ENCODE peak calls at places on chromosomes 1 and 21, in four cellular contexts. B is GM23248, R is fibroblast of lung, U is endothelial cell of umbilical vein. H is an unnamed sample.

GRCh38 chr1:94755675-94756074 is 64.5 kb upstream of the SLC44A3 start:
- DNase-seq in B (peak; percentile 90), U (peak; percentile 38), R (peak; percentile 98), H (peak; percentile 97)

GRCh38 chr1:53278294-53278693 is 40.0 kb upstream of the MAGOH start:
- DNase-seq in R (peak; percentile 25), U (peak; percentile 36), B (peak; percentile 59), H (no peak)

GRCh38 chr1:32892368-32893197 is 6.3 kb downstream of the HPCA start:
- DNase-seq in B (peak; percentile 57), U (no peak), R (peak; percentile 22), H (no peak)

GRCh38 chr1:63329621-63330330 is 7.4 kb downstream of the FOXD3 start:
- DNase-seq in B (no peak), R (no peak), U (no peak), H (no peak)

GRCh38 chr21:31470896-31471694 is 127.0 kb upstream of the TIAM1 start:
- DNase-seq in B (no peak), U (no peak), R (no peak), H (no peak)

GRCh38 chr1:107250169-107250568 is 109.3 kb downstream of the NTNG1 start:
- DNase-seq in U (no peak), B (no peak), R (no peak), H (peak; percentile 53)

GRCh38 chr1:119467857-119468666 is 38.9 kb upstream of the HSD3B1 start:
- DNase-seq in B (no peak), U (no peak), R (no peak), H (no peak)

GRCh38 chr1:48960304-48960703 is 183.6 kb upstream of the BEND5 start:
- DNase-seq in U (no peak), B (peak; percentile 36), R (no peak), H (no peak)

GRCh38 chr1:158071106-158071505 is 77.7 kb downstream of the KIRREL1 start:
- DNase-seq in R (no peak), U (no peak), B (peak; percentile 29), H (peak; percentile 40)

GRCh38 chr1:48206371-48206770 is 16.1 kb upstream of the SLC5A9 start:
- DNase-seq in U (no peak), B (no peak), R (no peak), H (no peak)

GRCh38 chr1:221521686-221522085 is 220.2 kb downstream of the DUSP10 start:
- DNase-seq in B (no peak), U (no peak), R (no peak), H (no peak)

DNA sequence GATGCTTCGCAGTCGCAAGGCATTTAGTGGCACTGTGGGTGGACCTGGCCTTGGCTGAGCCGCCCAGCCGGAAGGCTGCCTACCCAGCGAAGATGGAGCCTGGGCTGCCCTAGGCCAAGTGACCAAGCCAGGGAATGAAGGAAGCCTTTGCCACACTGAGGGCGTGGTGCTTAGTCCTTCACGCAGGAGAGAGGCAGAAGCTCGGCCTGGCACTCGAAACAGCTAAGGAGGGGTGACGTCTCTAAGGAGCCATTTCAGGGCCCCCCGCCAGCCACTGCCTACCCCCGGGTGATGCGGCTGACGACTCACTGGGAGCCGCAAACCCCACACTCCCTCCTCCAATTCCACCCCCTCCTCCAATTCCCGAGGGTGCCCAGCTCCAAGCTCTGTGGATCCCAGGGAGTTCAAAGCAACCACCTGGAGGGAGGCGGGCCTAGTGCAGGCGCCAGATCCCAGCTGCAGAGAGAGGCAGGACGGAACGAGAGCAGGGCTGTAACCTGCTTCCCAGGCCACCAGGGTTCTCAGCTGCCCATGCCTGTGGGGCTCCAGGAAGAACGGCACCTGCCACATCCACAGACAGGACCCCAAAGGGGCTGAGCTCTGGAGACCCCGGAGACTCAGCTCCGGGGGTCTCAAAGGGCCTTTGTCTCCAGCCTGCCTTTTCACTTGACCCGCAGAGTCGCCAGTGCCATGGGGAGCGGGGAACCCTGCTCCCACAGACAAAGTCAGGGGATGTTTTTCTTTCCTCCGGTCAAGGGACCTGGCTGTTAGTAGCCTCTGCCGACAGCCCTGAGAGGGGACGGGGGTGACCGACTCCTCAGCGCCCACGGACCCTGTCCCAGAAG is 75.8 kb downstream of the ARHGEF16 start:
- DNase-seq in R (no peak), U (peak; percentile 14), B (peak; percentile 70), H (no peak)
- H3K4me3 ChIP-seq in R (peak overlapping the region; percentile 55), U (peak overlapping the region; percentile 77), B (peak overlapping the region; percentile 73), H (peak overlapping the region; percentile 58)

DNA sequence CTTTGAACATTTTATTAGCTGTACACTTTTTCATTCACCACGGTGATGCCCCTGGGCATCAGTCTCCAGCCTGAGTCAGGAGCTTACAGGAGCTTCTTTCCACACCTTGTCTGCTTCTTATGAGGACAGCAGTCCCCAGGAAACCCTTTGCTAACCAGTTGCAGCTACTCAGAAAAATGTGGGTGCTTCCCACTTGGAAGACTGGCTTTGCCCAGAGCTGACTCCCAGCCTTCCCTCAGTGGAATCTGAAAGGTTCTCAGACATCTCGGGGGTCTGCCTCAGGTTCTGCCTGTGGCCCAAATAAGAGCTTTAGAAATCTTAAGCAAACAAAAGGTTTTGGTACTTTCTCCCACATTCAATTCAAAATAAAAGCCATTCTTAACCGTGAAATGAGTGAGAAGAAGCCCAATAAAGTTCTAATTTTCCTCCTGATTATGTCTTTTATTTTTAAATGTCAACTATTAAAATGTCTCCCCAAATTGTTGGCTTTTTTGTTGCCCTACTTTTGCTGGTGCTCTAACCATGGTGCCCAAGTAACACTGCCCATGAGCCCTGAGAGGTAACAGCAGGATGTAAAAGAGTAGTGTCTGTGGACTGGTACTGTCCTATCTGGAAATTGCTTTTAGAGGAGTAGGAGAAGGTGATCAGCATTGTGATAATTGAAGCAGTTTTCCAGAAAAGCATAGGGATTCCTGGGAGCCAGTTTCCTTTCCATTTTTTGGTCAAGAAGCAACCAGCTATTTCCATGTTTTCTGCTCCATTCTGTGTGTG is 5.6 kb downstream of the C1orf53 start:
- DNase-seq in B (no peak), R (no peak), U (no peak), H (no peak)
- TF ChIP-seq EZH2 in B (no peak), R (peak; percentile 16), U (no peak), H (no peak)

GRCh38 chr1:35188578-35189392 is 4.2 kb downstream of the SFPQ start:
- DNase-seq in B (no peak), R (no peak), U (no peak), H (no peak)

GRCh38 chr1:35192056-35192852 is 691 bp downstream of the SFPQ start:
- DNase-seq in R (peak; percentile 74), U (peak; percentile 77), B (peak; percentile 94), H (peak; percentile 42)

GRCh38 chr1:35191429-35192055 is 1.4 kb downstream of the SFPQ start:
- DNase-seq in B (no peak), U (no peak), R (no peak), H (no peak)

GRCh38 chr1:35192853-35193664 is at the start of gene SFPQ:
- DNase-seq in B (peak; percentile 99), R (peak; percentile 100), U (peak; percentile 99), H (peak; percentile 98)

DNA sequence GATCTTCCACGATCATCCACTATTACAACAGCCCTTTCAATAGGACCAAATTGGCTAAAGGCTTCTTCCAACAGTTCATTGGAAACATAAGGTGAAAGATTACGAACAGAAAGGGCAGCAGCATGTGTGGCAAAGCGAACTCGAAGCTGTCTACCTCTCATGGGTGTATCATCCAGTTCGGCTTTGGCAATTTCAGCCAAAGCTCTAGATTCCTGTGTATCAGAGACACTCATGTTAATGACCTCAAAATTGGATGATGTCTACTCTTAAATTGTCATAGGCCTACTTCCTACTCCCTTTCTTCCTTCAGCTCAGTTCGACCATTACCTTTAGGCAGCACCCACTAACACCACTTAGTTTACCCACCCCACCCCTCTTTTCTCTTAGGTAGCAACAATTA is 2.2 kb downstream of the SFPQ start:
- DNase-seq in R (no peak), U (no peak), B (peak; percentile 75), H (no peak)
- H3K36me3 ChIP-seq in R (peaks cover 11% of the 10 kb centered on the region), U (peaks cover 35% of the 10 kb centered on the region), B (peaks cover 60% of the 10 kb centered on the region), H (peaks cover 57% of the 10 kb centered on the region)

GRCh38 chr1:84598418-84598817 is 24.2 kb upstream of the CTBS start:
- DNase-seq in U (no peak), R (peak; percentile 37), B (peak; percentile 42), H (peak; percentile 80)
- H3K4me3 ChIP-seq in U (no peak overlapping the region), R (no peak overlapping the region), B (peak overlapping the region; percentile 56), H (peak overlapping the region; percentile 39)

DNA sequence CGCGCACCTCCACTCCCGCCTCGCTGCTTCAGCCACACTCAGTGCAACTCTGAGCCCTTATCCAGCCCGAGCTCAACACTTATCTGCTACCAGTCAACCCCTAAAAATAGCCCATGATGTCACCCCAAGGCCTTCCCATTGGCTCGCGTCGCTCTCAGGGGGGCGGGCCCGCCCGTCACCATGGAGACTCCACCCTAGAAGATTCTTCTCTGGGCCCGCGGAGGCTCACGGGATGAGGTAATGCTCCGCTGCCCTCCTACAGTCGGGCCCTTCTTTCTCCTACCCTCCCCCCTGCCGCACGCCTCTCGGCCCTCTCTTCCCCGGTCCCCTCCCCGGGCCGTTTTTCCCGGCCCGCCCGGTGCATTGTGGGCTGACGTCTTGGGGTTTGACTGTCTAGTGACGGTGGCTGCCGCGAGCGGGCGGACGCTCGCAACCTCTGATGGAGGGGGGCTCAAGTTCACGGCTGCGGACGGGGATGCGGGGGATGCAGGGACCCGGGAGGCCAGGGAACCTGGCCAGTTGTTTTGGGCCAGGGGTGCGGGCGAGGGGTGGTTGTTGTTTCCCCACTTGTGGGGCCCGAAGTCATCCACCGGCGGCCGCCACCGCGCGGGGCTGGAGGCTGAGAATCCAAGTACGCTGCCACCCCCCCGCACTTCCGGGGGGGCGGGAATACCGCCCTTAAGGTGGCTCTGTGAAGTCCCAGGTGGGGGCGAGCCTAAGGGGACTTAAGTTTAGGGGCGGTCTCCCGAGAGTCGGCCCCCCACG is at the start of gene JUN:
- DNase-seq in B (peak; percentile 100), R (peak; percentile 100), U (peak; percentile 100), H (peak; percentile 98)
- TF ChIP-seq EZH2 in B (no peak), R (no peak), U (no peak), H (no peak)

DNA sequence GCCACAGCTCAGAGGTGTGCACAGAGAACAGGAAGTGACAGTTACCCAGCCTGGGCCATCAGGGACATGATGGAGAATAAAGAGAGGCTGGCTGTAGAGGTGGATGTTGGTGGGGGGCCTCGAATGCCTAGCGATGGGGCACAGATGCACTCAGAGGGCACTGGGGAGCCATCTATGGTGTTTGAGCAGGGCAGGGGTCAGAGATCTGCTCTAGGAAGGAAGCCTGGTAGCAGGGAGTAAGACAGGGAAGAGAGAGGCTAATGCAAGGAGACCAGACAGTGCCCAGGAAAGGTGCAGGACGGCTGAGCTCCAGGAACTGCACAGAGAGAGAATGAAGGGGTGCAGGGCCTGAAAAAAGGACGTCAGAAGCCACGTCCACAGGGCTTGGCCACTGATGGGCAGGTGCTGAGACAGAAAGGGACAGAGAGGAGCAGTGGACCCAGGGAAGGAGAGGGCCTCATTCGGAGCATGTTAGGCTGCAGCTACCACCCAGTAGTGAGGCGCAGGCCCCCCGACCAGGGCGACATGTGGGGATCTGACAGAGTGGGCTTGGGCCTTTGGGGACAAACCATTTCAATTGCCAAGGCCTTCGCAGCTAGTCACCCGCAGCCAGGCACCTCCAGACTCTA is 1.1 kb upstream of the KCNAB2 start:
- DNase-seq in B (no peak), U (no peak), R (no peak), H (no peak)
- H3K36me3 ChIP-seq in B (no peaks in the 10 kb centered on the region), U (no peaks in the 10 kb centered on the region), R (no peaks in the 10 kb centered on the region), H (no peaks in the 10 kb centered on the region)

GRCh38 chr1:15412488-15412800 is 2.8 kb downstream of the EFHD2 start:
- DNase-seq in U (no peak), R (no peak), B (no peak), H (no peak)
- H3K4me3 ChIP-seq in U (no peak overlapping the region), R (no peak overlapping the region), B (no peak overlapping the region), H (no peak overlapping the region)

H was measured in astrocyte.